ENCODE peak calls at places on chromosomes 6 and 20, in ten cellular contexts. H is HCT116; X is substantia nigra; R is PC-3; Z is stomach; O is astrocyte; A is naive thymus-derived CD4-positive, alpha-beta T cell; V is mesendoderm; K is RWPE1; I is mammary epithelial cell. Q is an unnamed sample.

GRCh38 chr6:29827579-29828470 is at the start of gene HLA-G:
- DNase-seq in H (no peak), X (no peak), R (no peak), Z (no peak), O (no peak), A (no peak), V (no peak), K (no peak), I (no peak), Q (no peak)

GRCh38 chr6:63649847-63650265 is 14.3 kb downstream of the PHF3 start:
- DNase-seq in H (no peak), X (no peak), R (peak), Z (no peak), O (no peak), A (no peak), V (no peak), K (no peak), I (no peak), Q (no peak)

GRCh38 chr6:130223508-130223907 is 757 bp upstream of the SAMD3 start:
- DNase-seq in H (no peak), X (no peak), R (no peak), Z (no peak), O (no peak), A (peak), V (no peak), K (no peak), I (peak), Q (no peak)

GRCh38 chr6:4950849-4951533 is 52.8 kb downstream of the RPP40 start:
- DNase-seq in H (no peak), X (no peak), R (peak), Z (no peak), O (no peak), A (no peak), V (no peak), K (peak), I (no peak), Q (no peak)

GRCh38 chr20:58117944-58118343 is 110.5 kb downstream of the ANKRD60 start:
- DNase-seq in H (no peak), X (no peak), R (no peak), Z (no peak), O (peak), A (no peak), V (no peak), K (no peak), I (no peak), Q (no peak)

GRCh38 chr6:154615483-154616025 is 105.1 kb upstream of the CNKSR3 start:
- DNase-seq in H (peak), X (no peak), R (peak), Z (peak), O (peak), A (no peak), V (no peak), K (peak), I (peak), Q (peak)

GRCh38 chr20:21156266-21156665 is 30.4 kb downstream of the KIZ start:
- DNase-seq in H (no peak), X (no peak), R (no peak), Z (no peak), O (peak), A (no peak), V (peak), K (peak), I (peak), Q (no peak)

GRCh38 chr6:37696841-37697735 is 595 bp downstream of the MDGA1 start:
- DNase-seq in H (no peak), X (no peak), R (no peak), Z (peak), O (peak), A (peak), V (no peak), K (peak), I (peak), Q (no peak)

GRCh38 chr6:124066995-124067552 is 263.4 kb downstream of the NKAIN2 start:
- DNase-seq in H (no peak), X (no peak), R (no peak), Z (no peak), O (no peak), A (no peak), V (no peak), K (no peak), I (no peak), Q (no peak)

GRCh38 chr6:91376686-91377085 is 789.8 kb upstream of the MAP3K7 start:
- DNase-seq in H (no peak), X (no peak), R (peak), Z (peak), O (no peak), A (no peak), V (no peak), K (no peak), I (no peak), Q (no peak)

GRCh38 chr20:39195495-39196129 is 233.5 kb downstream of the DHX35 start:
- DNase-seq in H (no peak), X (no peak), R (no peak), Z (no peak), O (no peak), A (no peak), V (peak), K (no peak), I (no peak), Q (no peak)

GRCh38 chr20:35120012-35120701 is 27.0 kb downstream of the EDEM2 start:
- DNase-seq in H (no peak), X (no peak), R (no peak), Z (no peak), O (peak), A (no peak), V (no peak), K (no peak), I (no peak), Q (no peak)

GRCh38 chr6:42279144-42279781 is 61.6 kb upstream of the MRPS10 start:
- DNase-seq in H (no peak), X (no peak), R (peak), Z (no peak), O (peak), A (peak), V (no peak), K (peak), I (peak), Q (no peak)

GRCh38 chr20:48771542-48771941 is 56.3 kb downstream of the PREX1 start:
- DNase-seq in H (no peak), X (no peak), R (no peak), Z (no peak), O (peak), A (no peak), V (no peak), K (no peak), I (no peak), Q (no peak)

GRCh38 chr20:50645253-50646068 is 45.9 kb downstream of the RIPOR3 start:
- DNase-seq in H (peak), X (no peak), R (peak), Z (peak), O (peak), A (no peak), V (peak), K (peak), I (peak), Q (peak)

GRCh38 chr6:159217595-159218275 is 48.5 kb downstream of the FNDC1 start:
- DNase-seq in H (peak), X (no peak), R (peak), Z (peak), O (peak), A (peak), V (peak), K (peak), I (no peak), Q (no peak)

GRCh38 chr20:46011631-46012482 is 3.1 kb downstream of the MMP9 start:
- DNase-seq in H (peak), X (no peak), R (peak), Z (peak), O (no peak), A (no peak), V (peak), K (no peak), I (no peak), Q (no peak)

GRCh38 chr6:16003197-16003491 is 125.7 kb upstream of the MYLIP start:
- DNase-seq in H (no peak), X (no peak), R (no peak), Z (no peak), O (no peak), A (no peak), V (no peak), K (no peak), I (no peak), Q (no peak)

DNA sequence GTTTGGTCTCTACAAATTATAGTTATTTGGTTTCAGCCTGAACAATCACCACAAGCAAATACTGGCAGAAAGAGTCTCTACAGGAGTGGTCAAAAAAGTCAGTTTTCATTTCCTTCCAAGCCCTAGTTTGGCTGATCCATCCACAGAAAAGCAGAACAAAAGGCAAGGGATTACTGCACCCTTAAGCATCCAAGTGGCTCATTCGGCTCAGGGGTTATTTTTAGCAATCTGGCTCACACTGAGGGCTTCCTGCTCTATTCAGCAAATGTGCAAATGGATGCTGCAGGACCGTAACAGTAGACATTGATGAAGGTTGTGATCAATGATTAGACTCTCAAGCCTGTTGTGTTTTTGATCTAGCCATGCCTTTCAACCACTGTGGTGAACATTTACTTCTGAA is 62.2 kb upstream of the FABP7 start:
- DNase-seq in H (no peak), X (peak), R (no peak), Z (no peak), O (peak), A (no peak), V (peak), K (no peak), I (no peak), Q (no peak)
- H3K27ac ChIP-seq in H (no peak), X (no peak), R (no peak), Z (no peak), O (peak), A (no peak), V (no peak), K (no peak), I (no peak), Q (no peak)

GRCh38 chr20:3804254-3804751 is 8.2 kb downstream of the CDC25B start:
- DNase-seq in H (no peak), X (no peak), R (no peak), Z (no peak), O (no peak), A (no peak), V (no peak), K (no peak), I (peak), Q (no peak)

GRCh38 chr20:3808141-3808479 is 12.0 kb downstream of the CDC25B start:
- DNase-seq in H (peak), X (peak), R (peak), Z (peak), O (peak), A (no peak), V (no peak), K (peak), I (peak), Q (no peak)

GRCh38 chr20:3804781-3805180 is 8.7 kb downstream of the CDC25B start:
- DNase-seq in H (no peak), X (no peak), R (no peak), Z (no peak), O (no peak), A (no peak), V (no peak), K (no peak), I (no peak), Q (no peak)

GRCh38 chr20:3803854-3804253 is 7.7 kb downstream of the CDC25B start:
- DNase-seq in H (no peak), X (no peak), R (no peak), Z (no peak), O (no peak), A (no peak), V (no peak), K (no peak), I (no peak), Q (no peak)

GRCh38 chr20:3805594-3806264 is 9.6 kb downstream of the CDC25B start:
- DNase-seq in H (no peak), X (no peak), R (peak), Z (no peak), O (peak), A (no peak), V (no peak), K (peak), I (peak), Q (no peak)
- H3K27ac ChIP-seq in H (peak), X (peak), R (peak), Z (peak), O (peak), A (peak), V (peak), K (peak), I (no peak), Q (peak)

DNA sequence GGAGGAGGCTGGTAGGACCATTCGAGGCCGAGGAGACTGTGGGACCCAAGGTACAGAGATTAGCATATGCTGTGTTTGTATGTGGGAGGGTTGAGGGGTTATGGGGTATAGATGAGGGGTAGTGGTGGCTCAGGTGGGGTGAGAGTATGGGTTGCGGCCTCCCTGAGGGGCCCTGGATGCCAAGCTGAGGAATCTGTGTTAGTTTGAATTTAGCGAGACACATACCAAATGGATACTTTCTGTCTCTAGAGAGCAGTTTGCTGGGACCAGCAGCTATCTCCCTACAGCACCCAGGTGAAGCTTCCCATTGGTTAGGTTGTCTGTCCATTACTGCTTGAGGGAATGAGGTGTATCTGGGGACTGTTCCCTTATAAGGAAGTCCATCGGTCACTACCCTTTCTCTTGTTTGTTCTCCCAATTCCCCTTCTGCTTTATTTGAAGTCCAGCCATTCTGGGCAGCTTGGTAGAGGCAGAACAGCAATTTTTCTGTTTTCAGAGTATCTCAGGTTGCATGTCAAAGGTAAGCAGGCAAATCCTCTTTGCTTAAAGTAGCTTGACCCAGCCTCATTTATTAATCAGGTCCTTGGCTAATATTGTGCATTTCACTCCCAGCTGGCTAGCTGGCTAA is 15.2 kb downstream of the CHMP4B start:
- DNase-seq in H (no peak), X (no peak), R (peak), Z (no peak), O (no peak), A (no peak), V (peak), K (no peak), I (peak), Q (no peak)
- H3K27ac ChIP-seq in H (no peak), X (no peak), R (no peak), Z (peak), O (no peak), A (no peak), V (no peak), K (no peak), I (no peak), Q (no peak)

DNA sequence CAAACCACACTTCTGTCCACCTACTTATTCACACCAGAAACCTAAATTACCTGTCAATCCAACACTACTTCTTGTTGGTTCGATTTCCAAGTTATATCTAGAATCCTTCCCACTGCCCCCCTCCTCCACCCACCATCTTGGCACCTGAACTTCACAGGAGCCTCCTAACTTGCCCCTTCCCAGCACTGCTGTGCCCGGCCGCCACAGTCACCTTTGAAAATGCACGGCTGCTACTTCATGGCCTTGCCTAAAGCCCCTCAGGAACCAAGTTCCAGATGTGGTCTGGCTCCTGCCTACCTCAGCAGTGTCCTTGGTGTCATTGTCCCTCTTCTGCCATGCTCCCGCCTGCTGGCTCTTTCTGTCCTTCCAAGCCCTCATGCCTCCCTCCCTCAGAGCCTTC is 31.2 kb downstream of the PKIG start:
- DNase-seq in H (no peak), X (no peak), R (no peak), Z (no peak), O (no peak), A (no peak), V (no peak), K (no peak), I (no peak), Q (no peak)
- H3K27ac ChIP-seq in H (no peak), X (peak), R (no peak), Z (peak), O (no peak), A (no peak), V (no peak), K (no peak), I (no peak), Q (no peak)

GRCh38 chr6:13398421-13398994 is 70.2 kb upstream of the TBC1D7 start:
- DNase-seq in H (no peak), X (no peak), R (no peak), Z (no peak), O (no peak), A (no peak), V (peak), K (no peak), I (no peak), Q (no peak)

GRCh38 chr6:13395272-13396237 is 67.2 kb upstream of the TBC1D7 start:
- DNase-seq in H (no peak), X (no peak), R (peak), Z (peak), O (peak), A (no peak), V (peak), K (no peak), I (no peak), Q (peak)

GRCh38 chr6:13396241-13396792 is 68.0 kb upstream of the TBC1D7 start:
- DNase-seq in H (no peak), X (no peak), R (no peak), Z (no peak), O (no peak), A (no peak), V (no peak), K (no peak), I (no peak), Q (no peak)

GRCh38 chr6:13398081-13398406 is 69.7 kb upstream of the TBC1D7 start:
- DNase-seq in H (no peak), X (no peak), R (no peak), Z (no peak), O (no peak), A (no peak), V (no peak), K (peak), I (peak), Q (peak)

DNA sequence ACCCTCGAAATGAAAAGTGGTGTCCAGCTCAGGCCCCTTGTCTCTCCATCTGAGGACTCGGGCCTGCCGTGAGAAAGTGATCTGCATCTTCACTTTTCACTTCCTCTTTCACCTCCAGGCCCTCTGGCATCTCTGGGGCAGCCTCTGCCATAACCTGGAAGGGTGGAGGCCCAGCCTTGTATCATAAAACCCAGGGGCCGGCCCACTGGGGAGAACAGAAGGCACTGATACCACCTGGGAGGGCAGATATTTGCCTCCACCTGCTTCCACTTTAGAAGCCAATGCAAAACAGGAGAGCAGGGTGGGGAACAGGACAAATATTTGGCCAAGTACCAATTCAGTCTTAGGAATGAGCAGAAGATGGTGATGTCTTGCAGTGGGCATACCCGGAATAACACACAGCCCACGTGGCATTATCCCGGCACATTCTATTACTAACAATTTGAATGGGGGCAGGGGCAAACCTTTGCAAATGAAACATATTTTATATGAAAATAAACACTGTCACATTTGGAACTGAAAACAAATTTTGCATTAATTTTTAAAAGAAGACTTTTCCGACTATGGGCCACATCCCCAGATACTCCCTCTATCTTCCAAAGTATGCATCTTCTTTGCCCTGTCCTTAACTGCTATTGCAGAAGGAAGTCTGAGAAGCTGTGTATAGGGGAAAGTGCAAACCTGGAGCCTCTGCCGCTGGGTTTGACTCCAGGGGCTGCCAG is 69.2 kb upstream of the TBC1D7 start:
- DNase-seq in H (no peak), X (no peak), R (no peak), Z (no peak), O (no peak), A (no peak), V (no peak), K (no peak), I (no peak), Q (no peak)
- H3K27ac ChIP-seq in H (no peak), X (peak), R (no peak), Z (no peak), O (no peak), A (no peak), V (no peak), K (peak), I (no peak), Q (peak)

DNA sequence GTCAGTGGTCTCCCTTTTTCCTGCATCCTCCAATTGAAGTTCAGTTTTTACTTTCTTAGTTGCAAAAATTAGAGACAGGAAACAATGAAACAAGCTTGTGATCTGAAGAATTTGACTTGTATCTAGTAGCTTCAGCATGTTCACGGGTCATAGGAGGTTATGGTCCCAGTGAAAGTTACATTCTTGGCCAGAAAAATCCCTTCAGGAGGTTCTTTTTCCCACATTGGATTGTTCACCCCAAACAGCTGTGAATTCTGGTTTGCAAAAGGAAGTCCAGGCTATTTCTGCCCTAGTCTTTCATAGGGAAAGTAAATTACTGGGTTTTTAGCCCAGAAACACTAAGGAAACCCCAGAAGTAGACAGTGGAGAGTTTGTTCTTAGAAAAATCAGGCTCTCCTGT is 8.1 kb downstream of the ANKS1A start:
- DNase-seq in H (no peak), X (no peak), R (no peak), Z (no peak), O (no peak), A (no peak), V (no peak), K (no peak), I (no peak), Q (no peak)
- H3K27ac ChIP-seq in H (no peak), X (no peak), R (no peak), Z (no peak), O (no peak), A (no peak), V (no peak), K (no peak), I (no peak), Q (no peak)

GRCh38 chr6:44129841-44130322 is 2.5 kb downstream of the TMEM63B start:
- DNase-seq in H (no peak), X (no peak), R (no peak), Z (no peak), O (no peak), A (no peak), V (no peak), K (no peak), I (no peak), Q (no peak)
- H3K27ac ChIP-seq in H (no peak), X (no peak), R (no peak), Z (no peak), O (no peak), A (no peak), V (no peak), K (peak), I (no peak), Q (no peak)

GRCh38 chr6:6453186-6453585 is 132.7 kb upstream of the F13A1 start:
- DNase-seq in H (no peak), X (no peak), R (no peak), Z (no peak), O (no peak), A (no peak), V (no peak), K (no peak), I (no peak), Q (no peak)
- H3K27ac ChIP-seq in H (no peak), X (no peak), R (no peak), Z (no peak), O (no peak), A (no peak), V (no peak), K (no peak), I (no peak), Q (no peak)

Q was measured in epithelial cell of prostate.